ENCODE peak calls at places on chromosome 17, in seven cellular contexts. J is CD4-positive, alpha-beta T cell; G is GF-D8; A is HAP-1; Y is HT1080; T is GM04503; F is cardiac fibroblast. U is an unnamed sample.

GRCh38 chr17:2602597-2603017 is 9.2 kb downstream of the PAFAH1B1 start:
- DNase-seq in A (no peak), J (no peak), Y (no peak), G (no peak), T (no peak), F (peak), U (peak)

GRCh38 chr17:45171338-45172231 is 9.9 kb downstream of the HEXIM2 start:
- DNase-seq in G (no peak), A (peak), F (no peak), T (no peak), J (no peak), Y (peak), U (peak)

GRCh38 chr17:79017546-79017945 is 6.4 kb upstream of the C1QTNF1 start:
- DNase-seq in F (no peak), T (no peak), A (no peak), J (no peak), G (no peak), Y (no peak), U (no peak)

GRCh38 chr17:27400991-27401390 is 55.3 kb upstream of the KSR1 start:
- DNase-seq in J (no peak), F (no peak), A (no peak), T (no peak), Y (no peak), G (no peak), U (no peak)

GRCh38 chr17:20228860-20229259 is 219.7 kb downstream of the SPECC1 start:
- DNase-seq in A (no peak), T (no peak), G (no peak), J (no peak), F (peak), Y (no peak), U (no peak)

GRCh38 chr17:6507535-6507934 is 48.8 kb downstream of the PITPNM3 start:
- DNase-seq in J (no peak), A (no peak), T (peak), G (no peak), F (peak), Y (peak), U (peak)

GRCh38 chr17:79862771-79863440 is 23.7 kb upstream of the CBX4 start:
- DNase-seq in G (no peak), J (no peak), Y (no peak), A (no peak), F (no peak), T (no peak), U (no peak)

GRCh38 chr17:1720856-1721386 is 3.6 kb upstream of the WDR81 start:
- DNase-seq in Y (peak), T (no peak), G (no peak), A (peak), F (peak), J (peak), U (peak)

GRCh38 chr17:49290690-49291326 is 60.2 kb upstream of the PHOSPHO1 start:
- DNase-seq in F (peak), A (peak), G (no peak), J (no peak), T (peak), Y (peak), U (peak)

GRCh38 chr17:49871211-49871610 is 23.3 kb upstream of the TAC4 start:
- DNase-seq in F (no peak), Y (no peak), G (no peak), J (no peak), T (no peak), A (no peak), U (no peak)

U was measured in Caki2.